ENCODE peak calls at places on chromosomes 7 and 10, in five cellular contexts. N is IMR-90, H is H9, L is neuronal stem cell, Q is H1. P is an unnamed sample.

GRCh38 chr10:42953684-42954674 is 122.9 kb upstream of the RET start:
- DNase-seq in N (no peak), H (no peak), L (no peak), Q (no peak), P (no peak)

GRCh38 chr10:102118867-102119266 is 1.3 kb downstream of the LDB1 start:
- DNase-seq in N (peak), H (peak), L (no peak), Q (no peak), P (peak)

GRCh38 chr7:41705109-41705871 is 2.4 kb upstream of the INHBA start:
- DNase-seq in N (peak), H (peak), L (peak), Q (peak), P (peak)

GRCh38 chr10:78846770-78847169 is 222.0 kb upstream of the ZMIZ1 start:
- DNase-seq in N (no peak), H (no peak), L (no peak), Q (no peak), P (no peak)

GRCh38 chr10:69215405-69216176 is 4.5 kb upstream of the HKDC1 start:
- DNase-seq in N (no peak), H (no peak), L (no peak), Q (no peak), P (no peak)

GRCh38 chr10:2494386-2494785 is 573.0 kb upstream of the PFKP start:
- DNase-seq in N (no peak), H (no peak), L (no peak), Q (no peak), P (peak)

GRCh38 chr10:14658331-14659122 is 116.2 kb downstream of the FAM107B start:
- DNase-seq in N (peak), H (no peak), L (no peak), Q (no peak), P (peak)

GRCh38 chr7:35036361-35037171 is 719 bp downstream of the DPY19L1 start:
- DNase-seq in N (peak), H (peak), L (peak), Q (no peak), P (peak)

GRCh38 chr10:70931168-70931805 is 42.9 kb upstream of the PCBD1 start:
- DNase-seq in N (peak), H (no peak), L (no peak), Q (no peak), P (peak)

GRCh38 chr7:158549176-158549833 is 38.3 kb downstream of the PTPRN2 start:
- DNase-seq in N (no peak), H (peak), L (no peak), Q (no peak), P (no peak)

GRCh38 chr7:128946936-128947830 is 9.5 kb downstream of the IRF5 start:
- DNase-seq in N (no peak), H (peak), L (no peak), Q (no peak), P (no peak)

GRCh38 chr10:6416892-6417512 is 163.1 kb downstream of the PRKCQ start:
- DNase-seq in N (peak), H (no peak), L (peak), Q (no peak), P (peak)

GRCh38 chr7:64892666-64893269 is 10.3 kb upstream of the ZNF273 start:
- DNase-seq in N (no peak), H (no peak), L (no peak), Q (no peak), P (no peak)

GRCh38 chr7:151249732-151250072 is 1.2 kb upstream of the SMARCD3 start:
- DNase-seq in N (peak), H (peak), L (peak), Q (no peak), P (peak)

GRCh38 chr7:151247611-151248176 is 800 bp downstream of the SMARCD3 start:
- DNase-seq in N (no peak), H (no peak), L (no peak), Q (no peak), P (peak)

GRCh38 chr7:151249034-151249731 is 689 bp upstream of the SMARCD3 start:
- DNase-seq in N (peak), H (no peak), L (peak), Q (no peak), P (peak)

GRCh38 chr7:151247016-151247580 is 1.4 kb downstream of the SMARCD3 start:
- DNase-seq in N (no peak), H (no peak), L (no peak), Q (no peak), P (peak)

DNA sequence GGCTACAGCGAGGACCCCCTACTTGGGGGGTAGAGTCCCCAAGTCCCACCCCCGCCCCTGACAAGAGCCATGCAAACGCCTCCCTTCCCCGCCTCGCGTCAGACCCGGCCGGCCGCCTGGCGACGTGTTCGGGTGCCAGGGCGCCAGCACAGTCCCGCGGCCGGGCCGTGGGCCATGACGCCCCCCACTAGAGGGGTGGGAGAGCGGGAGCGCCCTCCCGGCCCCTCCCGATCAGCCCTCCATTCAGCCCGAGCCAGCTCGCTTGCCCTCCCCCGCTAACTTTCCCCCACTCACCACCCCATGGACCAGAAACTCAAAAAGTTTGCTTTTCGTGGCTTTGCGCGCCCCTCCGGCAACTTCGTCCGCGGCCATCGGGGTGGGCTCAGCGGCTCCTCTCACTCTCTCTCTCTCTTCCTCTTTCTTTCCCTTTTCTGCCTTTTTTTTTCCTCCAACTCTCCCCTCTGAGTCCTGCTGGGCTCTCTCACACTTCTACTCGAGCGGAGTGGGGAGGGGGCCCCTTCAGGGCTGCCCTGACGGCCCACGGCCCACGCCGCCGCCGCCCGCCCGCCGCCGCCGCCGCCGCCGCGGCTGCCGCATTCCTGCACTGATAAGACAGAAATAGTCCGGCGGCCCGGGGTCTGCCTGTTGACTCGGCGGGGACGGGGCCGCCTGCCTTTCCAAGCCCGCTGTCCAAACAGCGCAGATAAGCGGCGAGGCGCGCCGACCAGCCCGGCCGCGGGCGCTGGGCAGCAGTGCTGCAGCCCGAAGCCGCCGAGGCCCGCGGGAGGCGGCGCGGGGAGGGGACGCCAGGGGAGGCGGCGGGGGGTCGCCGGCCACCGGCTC is at the start of gene SMARCD3:
- DNase-seq in N (peak), H (peak), L (peak), Q (no peak), P (peak)
- H3K4ac ChIP-seq in N (peak), H (no peak), L (peak), Q (no peak), P (peak)

GRCh38 chr10:61847087-61847486 is 54.4 kb upstream of the ARID5B start:
- DNase-seq in N (no peak), H (no peak), L (no peak), Q (no peak), P (no peak)

GRCh38 chr10:61845196-61845949 is 56.1 kb upstream of the ARID5B start:
- DNase-seq in N (no peak), H (no peak), L (no peak), Q (no peak), P (no peak)

GRCh38 chr10:61845950-61846268 is 55.6 kb upstream of the ARID5B start:
- DNase-seq in N (no peak), H (no peak), L (no peak), Q (no peak), P (no peak)

GRCh38 chr10:61847640-61848039 is 53.9 kb upstream of the ARID5B start:
- DNase-seq in N (peak), H (no peak), L (no peak), Q (no peak), P (no peak)

DNA sequence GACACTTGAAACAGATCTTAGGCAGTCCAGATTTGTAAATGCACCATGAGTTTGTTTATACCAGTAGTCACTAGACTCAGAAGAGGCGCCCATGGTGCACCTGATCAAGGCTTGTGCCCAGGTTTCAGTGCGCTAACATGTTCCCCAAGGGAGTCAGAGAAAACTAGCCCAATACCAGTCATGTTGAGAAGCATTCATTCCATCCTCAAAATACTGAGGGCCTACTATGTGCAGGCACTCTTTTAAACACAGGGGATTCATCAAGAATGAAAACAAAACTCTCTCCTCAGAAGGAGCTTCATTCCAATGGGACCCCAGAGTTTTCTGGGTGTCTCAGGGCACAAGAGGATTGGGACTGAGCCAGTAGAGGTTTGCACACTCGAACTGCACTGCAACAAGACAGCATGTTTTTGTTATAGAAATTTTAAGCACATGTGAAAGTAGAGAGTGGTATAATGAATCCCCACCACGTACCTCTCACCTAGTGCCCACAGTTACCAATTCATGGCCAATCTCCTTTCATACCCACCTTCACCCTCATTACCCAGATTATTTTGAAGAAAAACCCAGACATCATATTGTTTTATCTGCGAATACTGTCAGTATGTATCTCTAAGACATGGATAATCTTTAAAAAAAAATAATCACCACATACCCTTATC is 55.0 kb upstream of the ARID5B start:
- DNase-seq in N (no peak), H (no peak), L (no peak), Q (no peak), P (no peak)
- H2BK15ac ChIP-seq in N (no peak), H (no peak), L (no peak), Q (no peak), P (no peak)

GRCh38 chr7:46259947-46260346 is 338.9 kb upstream of the IGFBP3 start:
- DNase-seq in N (no peak), H (no peak), L (no peak), Q (no peak), P (peak)

GRCh38 chr7:46253500-46253899 is 332.4 kb upstream of the IGFBP3 start:
- DNase-seq in N (no peak), H (no peak), L (no peak), Q (no peak), P (no peak)

GRCh38 chr7:46256870-46257528 is 335.9 kb upstream of the IGFBP3 start:
- DNase-seq in N (no peak), H (no peak), L (no peak), Q (no peak), P (peak)

GRCh38 chr7:46257766-46258448 is 336.8 kb upstream of the IGFBP3 start:
- DNase-seq in N (peak), H (no peak), L (no peak), Q (no peak), P (peak)
- H4K91ac ChIP-seq in N (peak), H (no peak), L (no peak), Q (no peak), P (no peak)

GRCh38 chr7:99122762-99123161 is 21.1 kb downstream of the SMURF1 start:
- DNase-seq in N (no peak), H (no peak), L (no peak), Q (no peak), P (no peak)

GRCh38 chr7:99123571-99124033 is 20.3 kb downstream of the SMURF1 start:
- DNase-seq in N (peak), H (no peak), L (no peak), Q (no peak), P (no peak)

GRCh38 chr7:99121496-99122021 is 22.3 kb downstream of the SMURF1 start:
- DNase-seq in N (peak), H (no peak), L (no peak), Q (no peak), P (peak)

GRCh38 chr7:99120916-99121315 is 23.0 kb downstream of the SMURF1 start:
- DNase-seq in N (no peak), H (no peak), L (no peak), Q (no peak), P (no peak)

DNA sequence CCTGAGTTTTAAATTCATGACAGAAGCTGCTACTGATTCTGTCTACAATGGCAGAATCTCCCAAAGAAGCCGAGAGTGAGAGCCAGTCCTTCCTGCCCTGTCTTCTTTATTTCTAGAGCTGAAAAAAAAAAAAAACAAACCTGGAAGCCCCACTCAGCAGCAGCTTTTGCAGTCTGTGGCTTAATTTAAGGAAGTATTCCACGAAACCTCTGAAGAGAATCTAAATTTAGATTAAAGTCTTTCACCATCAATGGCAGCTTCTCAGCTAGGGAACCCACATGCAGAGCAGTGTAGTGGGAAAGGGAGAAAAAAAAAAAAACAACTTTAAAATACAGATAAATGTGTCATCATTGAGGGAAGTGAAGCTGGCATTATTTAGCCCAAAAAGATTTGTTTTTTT is 23.4 kb downstream of the SMURF1 start:
- DNase-seq in N (peak), H (no peak), L (no peak), Q (no peak), P (peak)
- H3K4ac ChIP-seq in N (no peak), H (no peak), L (no peak), Q (no peak), P (no peak)

GRCh38 chr10:29067628-29068027 is 221.2 kb upstream of the LYZL1 start:
- DNase-seq in N (no peak), H (no peak), L (no peak), Q (no peak), P (no peak)
- H2BK15ac ChIP-seq in N (no peak), H (no peak), L (no peak), Q (no peak), P (no peak)

P was measured in mesenchymal stem cell.